ENCODE peak calls at places on chromosomes 2 and 18, in six cellular contexts. U is lung, E is D721Med, Y is breast epithelium, L is pancreas, I is astrocyte of the spinal cord. P is an unnamed sample.
A peak's percentile ranks its signal among the peaks of the same experiment; 100 is the strongest.

GRCh38 chr2:43220982-43221659 is 5.3 kb downstream of the ZFP36L2 start:
- DNase-seq in U (peak; percentile 53), E (no peak), Y (no peak), L (peak; percentile 61), I (peak; percentile 94), P (peak; percentile 71)

GRCh38 chr2:2664989-2665833 is 334.1 kb upstream of the MYT1L start:
- DNase-seq in U (no peak), E (no peak), Y (no peak), L (no peak), I (peak; percentile 94), P (no peak)

GRCh38 chr2:124804014-124804940 is 779.2 kb downstream of the CNTNAP5 start:
- DNase-seq in U (no peak), E (no peak), Y (no peak), L (no peak), I (no peak), P (no peak)

GRCh38 chr2:58046585-58047372 is at the start of gene VRK2:
- DNase-seq in U (peak; percentile 92), E (peak; percentile 35), Y (peak; percentile 88), L (peak; percentile 90), I (peak; percentile 94), P (peak; percentile 64)

GRCh38 chr2:231765496-231765929 is 15.6 kb downstream of the PDE6D start:
- DNase-seq in U (no peak), E (no peak), Y (no peak), L (no peak), I (no peak), P (no peak)

GRCh38 chr2:235162544-235163197 is 210.9 kb downstream of the SH3BP4 start:
- DNase-seq in U (no peak), E (no peak), Y (no peak), L (no peak), I (peak; percentile 12), P (no peak)

GRCh38 chr18:51165296-51165695 is 32.2 kb downstream of the MEX3C start:
- DNase-seq in U (no peak), E (no peak), Y (no peak), L (no peak), I (no peak), P (no peak)

GRCh38 chr2:21228041-21228895 is 104.5 kb downstream of the TDRD15 start:
- DNase-seq in U (no peak), E (no peak), Y (no peak), L (no peak), I (no peak), P (no peak)

GRCh38 chr18:30387401-30387800 is 655.1 kb downstream of the DSC3 start:
- DNase-seq in U (no peak), E (no peak), Y (no peak), L (no peak), I (no peak), P (no peak)

GRCh38 chr2:28810384-28811285 is at the start of gene SPDYA:
- DNase-seq in U (peak; percentile 54), E (no peak), Y (peak; percentile 55), L (peak; percentile 60), I (peak; percentile 70), P (peak; percentile 76)

GRCh38 chr2:85112906-85113625 is 20.1 kb upstream of the TCF7L1 start:
- DNase-seq in U (no peak), E (no peak), Y (no peak), L (no peak), I (no peak), P (no peak)

GRCh38 chr2:50126845-50127244 is 905.1 kb downstream of the NRXN1 start:
- DNase-seq in U (no peak), E (no peak), Y (peak; percentile 52), L (no peak), I (no peak), P (no peak)

GRCh38 chr2:232543928-232544631 is 4.6 kb downstream of the CHRNG start:
- DNase-seq in U (no peak), E (peak; percentile 12), Y (no peak), L (no peak), I (no peak), P (no peak)

GRCh38 chr2:197710424-197711042 is 5.4 kb downstream of the MARS2 start:
- DNase-seq in U (no peak), E (no peak), Y (no peak), L (no peak), I (no peak), P (no peak)

GRCh38 chr2:151640087-151640486 is 94.2 kb downstream of the NEB start:
- DNase-seq in U (no peak), E (no peak), Y (no peak), L (no peak), I (no peak), P (no peak)
- TF ChIP-seq CTCF in U (no peak), E (no peak), Y (no peak), L (no peak), I (no peak), P (peak; percentile 36)

GRCh38 chr2:112725545-112726457 is 5.0 kb downstream of the NT5DC4 start:
- DNase-seq in U (no peak), E (no peak), Y (no peak), L (no peak), I (no peak), P (no peak)
- TF ChIP-seq CTCF in U (no peak), E (no peak), Y (no peak), L (no peak), I (no peak), P (no peak)

GRCh38 chr2:137659616-137660015 is 304.7 kb upstream of the HNMT start:
- DNase-seq in U (no peak), E (no peak), Y (no peak), L (no peak), I (no peak), P (no peak)
- TF ChIP-seq CTCF in U (no peak), E (peak; percentile 43), Y (no peak), L (no peak), I (no peak), P (no peak)

GRCh38 chr2:194166818-194167217 is 1490.2 kb upstream of the SLC39A10 start:
- DNase-seq in U (no peak), E (no peak), Y (no peak), L (no peak), I (peak; percentile 42), P (no peak)
- TF ChIP-seq CTCF in U (no peak), E (peak; percentile 46), Y (no peak), L (no peak), I (peak; percentile 77), P (peak; percentile 66)

DNA sequence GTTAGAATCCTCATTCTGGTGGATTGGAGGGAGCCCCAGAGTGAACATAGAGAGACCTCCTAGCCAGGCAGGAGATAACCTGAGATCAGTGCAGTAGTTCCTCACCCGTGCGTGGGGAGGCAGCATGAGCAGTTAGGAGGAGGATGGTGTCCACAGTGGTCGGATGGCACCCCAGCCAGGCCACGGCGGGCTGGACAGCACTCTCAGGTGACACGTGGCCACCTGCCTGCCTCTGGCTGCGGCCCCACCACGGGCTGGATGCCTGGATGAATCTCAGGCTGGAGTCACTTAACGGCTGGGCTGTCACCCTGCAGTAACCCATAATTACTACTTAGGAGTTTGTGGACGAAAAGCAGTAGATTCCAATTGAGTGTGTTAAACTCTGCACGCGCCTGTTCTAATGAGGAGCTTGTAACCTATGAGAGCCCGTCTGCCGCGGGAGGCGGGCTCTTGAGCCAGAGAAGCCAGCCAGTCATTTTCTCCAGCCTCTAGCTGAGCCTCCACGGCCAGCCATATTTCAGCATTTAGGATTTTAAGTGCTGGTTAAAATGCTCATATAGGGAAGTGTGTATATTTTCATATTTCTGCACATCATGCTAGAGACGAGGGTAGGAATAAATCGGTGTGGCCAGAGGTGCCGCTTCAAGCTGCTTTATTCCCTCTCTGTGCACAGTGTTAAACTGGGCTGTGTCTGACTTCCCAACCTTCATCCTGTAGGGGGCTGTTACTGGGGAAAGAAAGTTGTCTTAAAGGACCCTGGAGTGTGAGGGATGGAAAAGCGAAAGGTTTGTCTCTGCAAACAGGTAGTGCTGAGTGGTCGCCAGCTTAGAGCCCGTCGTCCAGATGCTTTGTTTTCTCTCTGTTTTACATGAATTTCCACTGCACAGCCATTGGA is 144.0 kb downstream of the GLI2 start:
- DNase-seq in U (no peak), E (no peak), Y (no peak), L (no peak), I (peak; percentile 33), P (no peak)
- TF ChIP-seq CTCF in U (no peak), E (no peak), Y (no peak), L (no peak), I (peak; percentile 15), P (no peak)